ENCODE peak calls at places on chromosomes 11 and 22, in seven cellular contexts. O, S, Q, R, D, H and Z are unnamed samples.

GRCh38 chr11:72773696-72774095 is 20.2 kb downstream of the STARD10 start:
- DNase-seq in H (no peak), D (no peak), O (no peak), S (no peak), Q (no peak), R (peak), Z (no peak)

GRCh38 chr22:29117799-29118477 is 45.1 kb downstream of the KREMEN1 start:
- DNase-seq in D (no peak), R (peak), S (no peak), H (no peak), Q (no peak), O (no peak), Z (peak)

GRCh38 chr22:24736526-24737050 is 37.9 kb downstream of the PIWIL3 start:
- DNase-seq in Q (no peak), R (peak), O (no peak), D (no peak), S (no peak), H (no peak), Z (no peak)

GRCh38 chr11:13462311-13462927 is 603 bp downstream of the BTBD10 start:
- DNase-seq in D (no peak), S (peak), Q (peak), O (peak), R (no peak), H (peak), Z (peak)

GRCh38 chr11:57203359-57203758 is 21.6 kb downstream of the LRRC55 start:
- DNase-seq in O (no peak), R (no peak), D (no peak), H (no peak), Q (peak), S (no peak), Z (no peak)

GRCh38 chr11:62687508-62688396 is 1.6 kb downstream of the LRRN4CL start:
- DNase-seq in R (no peak), D (no peak), Q (no peak), O (no peak), H (no peak), S (no peak), Z (peak)

GRCh38 chr22:50286701-50287318 is 16.6 kb upstream of the MAPK11 start:
- DNase-seq in R (no peak), O (no peak), D (no peak), H (no peak), Q (no peak), S (no peak), Z (no peak)

GRCh38 chr11:20026629-20027545 is 133.4 kb downstream of the DBX1 start:
- DNase-seq in D (no peak), Q (no peak), S (no peak), O (no peak), H (no peak), R (no peak), Z (no peak)

GRCh38 chr11:29634248-29634647 is 382.6 kb downstream of the KCNA4 start:
- DNase-seq in Q (no peak), O (no peak), R (peak), H (no peak), S (no peak), D (no peak), Z (no peak)

GRCh38 chr11:27972432-27973170 is 135.4 kb downstream of the KIF18A start:
- DNase-seq in R (peak), S (no peak), H (peak), O (no peak), D (no peak), Q (no peak), Z (no peak)

GRCh38 chr11:125933030-125933813 is 12.6 kb upstream of the VSIG10L2 start:
- DNase-seq in S (no peak), Q (no peak), R (no peak), D (no peak), O (peak), H (no peak), Z (no peak)

GRCh38 chr11:46278387-46279173 is 1.1 kb downstream of the CREB3L1 start:
- DNase-seq in O (peak), S (no peak), D (no peak), R (peak), Q (peak), H (peak), Z (peak)

GRCh38 chr11:105230586-105230985 is 91.0 kb upstream of the CARD18 start:
- DNase-seq in O (no peak), R (no peak), S (no peak), Q (no peak), D (no peak), H (no peak), Z (no peak)

GRCh38 chr11:7536102-7536501 is 22.3 kb downstream of the PPFIBP2 start:
- DNase-seq in O (no peak), S (no peak), R (no peak), D (no peak), H (no peak), Q (no peak), Z (no peak)

GRCh38 chr11:12280199-12280837 is 97.1 kb upstream of the PARVA start:
- DNase-seq in R (no peak), D (no peak), O (no peak), Q (no peak), S (peak), H (no peak), Z (no peak)

GRCh38 chr22:23063539-23064380 is 6.6 kb upstream of the GNAZ start:
- DNase-seq in Q (no peak), S (peak), D (no peak), H (no peak), O (no peak), R (no peak), Z (no peak)

GRCh38 chr11:36452987-36453386 is 57.1 kb downstream of the TRAF6 start:
- DNase-seq in Q (no peak), R (no peak), O (no peak), H (no peak), S (no peak), D (no peak), Z (peak)

GRCh38 chr22:22753526-22754267 is 109.3 kb downstream of the GGTLC2 start:
- DNase-seq in R (peak), O (peak), S (no peak), D (no peak), H (peak), Q (peak), Z (peak)

GRCh38 chr11:113675003-113675471 is 31.1 kb downstream of the TMPRSS5 start:
- DNase-seq in R (peak), Q (no peak), H (peak), S (no peak), D (peak), O (peak), Z (peak)

GRCh38 chr22:22032099-22032905 is 49.7 kb upstream of the TOP3B start:
- DNase-seq in D (no peak), H (no peak), Q (no peak), S (no peak), R (no peak), O (no peak), Z (peak)

GRCh38 chr11:8281266-8281665 is 17.6 kb upstream of the LMO1 start:
- DNase-seq in D (no peak), R (no peak), O (no peak), H (no peak), Q (no peak), S (no peak), Z (no peak)

DNA sequence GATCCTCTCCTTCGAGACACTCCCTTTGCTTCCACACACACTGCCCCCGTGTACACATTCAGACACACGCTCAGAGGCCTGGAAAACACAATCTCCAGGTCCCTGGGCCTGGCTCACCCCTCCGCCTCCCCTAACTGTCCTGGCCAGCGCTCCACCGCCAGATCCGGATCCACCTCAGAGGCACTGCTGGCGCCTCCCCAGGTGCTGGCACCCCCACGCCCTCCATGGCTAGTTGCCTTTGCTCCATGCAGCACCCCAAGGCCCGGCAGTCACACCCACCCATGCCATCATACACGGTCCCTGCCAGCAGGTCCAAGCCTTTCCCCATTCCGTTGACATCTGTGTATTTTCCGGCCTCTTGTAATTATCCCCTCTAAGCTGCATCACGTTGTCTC is 11.1 kb downstream of the SPTBN2 start:
- DNase-seq in Q (no peak), R (no peak), S (no peak), O (no peak), H (no peak), D (no peak), Z (no peak)
- H3K4me3 ChIP-seq in Q (no peak), R (no peak), S (no peak), O (no peak), H (no peak), D (no peak), Z (no peak)

DNA sequence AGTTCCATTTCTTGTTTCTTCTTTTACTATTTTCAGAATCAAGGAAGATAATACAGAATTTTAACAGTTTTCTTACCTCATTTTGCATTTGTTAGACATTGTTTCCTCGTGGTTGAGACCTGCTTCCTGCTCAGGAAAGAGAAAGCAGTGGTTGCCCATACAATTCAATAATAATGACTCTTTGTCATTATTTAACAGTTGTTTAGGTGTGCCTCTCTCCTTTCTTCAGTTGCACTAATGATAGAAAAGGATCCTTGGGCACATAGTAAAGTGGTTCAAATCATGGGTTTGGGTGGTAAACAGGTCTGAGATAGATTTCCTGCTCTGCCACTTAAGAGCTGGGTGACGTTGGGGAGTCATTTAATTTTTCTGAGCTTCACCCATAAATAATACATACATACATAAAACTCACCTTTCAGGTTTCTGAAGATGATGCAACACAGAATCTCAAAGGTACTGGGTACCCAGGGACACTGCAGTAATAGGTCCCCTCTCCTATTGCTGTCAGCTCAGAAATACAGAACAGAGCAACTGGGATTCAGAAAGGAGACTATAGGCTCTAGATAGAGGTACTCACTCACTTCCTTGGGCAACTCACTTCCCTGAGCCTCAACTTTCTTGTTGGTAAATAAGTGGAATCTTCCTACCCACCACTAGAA is 34.8 kb downstream of the CD44 start:
- DNase-seq in R (no peak), D (no peak), Q (no peak), S (no peak), O (peak), H (no peak), Z (no peak)
- H3K4me3 ChIP-seq in R (no peak), D (no peak), Q (no peak), S (no peak), O (no peak), H (no peak), Z (no peak)

GRCh38 chr22:45644714-45645113 is 26.9 kb upstream of the ATXN10 start:
- DNase-seq in H (no peak), Q (no peak), R (no peak), O (no peak), D (no peak), S (no peak), Z (no peak)

GRCh38 chr22:45647532-45648225 is 24.0 kb upstream of the ATXN10 start:
- DNase-seq in Q (no peak), R (no peak), D (no peak), O (no peak), H (no peak), S (no peak), Z (no peak)

GRCh38 chr22:45645150-45645525 is 26.5 kb upstream of the ATXN10 start:
- DNase-seq in S (no peak), R (no peak), O (no peak), D (no peak), Q (no peak), H (no peak), Z (no peak)

GRCh38 chr22:45648320-45649070 is 23.1 kb upstream of the ATXN10 start:
- DNase-seq in R (no peak), S (no peak), H (no peak), D (no peak), Q (no peak), O (peak), Z (peak)

DNA sequence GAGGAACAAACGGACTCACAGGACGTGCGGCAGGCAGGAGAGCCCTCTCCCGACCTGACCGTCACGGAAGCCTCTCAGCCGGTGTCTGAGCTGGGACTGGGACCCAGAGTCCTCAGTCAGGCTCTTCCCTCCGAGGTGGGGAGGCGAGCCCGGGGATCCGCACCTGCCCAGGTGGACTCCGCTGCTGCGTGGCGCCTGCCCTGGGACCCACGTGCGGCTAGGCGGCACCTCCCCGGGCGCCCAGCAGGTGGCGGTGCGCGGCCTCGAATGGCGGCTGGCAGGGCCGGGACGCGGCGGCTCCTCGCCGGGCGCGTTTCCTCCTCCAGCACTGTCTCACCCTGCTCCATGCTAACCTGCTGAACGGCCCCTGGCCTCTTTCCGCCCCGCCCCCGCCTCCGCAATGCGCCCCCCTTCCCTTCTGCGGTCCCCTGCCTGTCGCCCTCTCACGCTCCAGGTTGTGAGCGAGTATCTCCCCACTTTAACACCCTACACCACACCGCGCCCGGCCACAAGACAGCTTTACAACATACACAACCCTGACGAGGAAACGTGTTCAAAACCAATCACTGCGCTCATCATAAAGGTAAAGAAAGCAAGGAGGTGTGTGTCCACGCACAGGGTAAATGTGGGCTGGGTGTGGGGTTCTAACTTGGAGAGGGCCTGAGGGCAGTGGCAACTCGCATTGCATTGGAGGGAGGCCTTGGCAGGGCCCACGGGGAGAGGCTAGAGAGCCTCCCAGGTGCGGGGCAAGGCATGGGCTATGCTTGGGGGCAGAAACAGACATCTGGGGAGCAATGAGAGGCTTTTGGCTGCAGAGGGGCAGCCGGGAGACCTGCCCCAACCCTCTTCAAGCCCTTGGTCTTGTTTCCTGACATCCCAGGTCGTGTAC is 25.9 kb upstream of the ATXN10 start:
- DNase-seq in S (peak), R (peak), D (no peak), Q (peak), O (peak), H (peak), Z (peak)
- H3K4me3 ChIP-seq in S (no peak), R (peak), D (peak), Q (no peak), O (no peak), H (no peak), Z (no peak)

GRCh38 chr11:117924631-117925170 is 4.5 kb downstream of the TMPRSS13 start:
- DNase-seq in O (no peak), D (no peak), R (no peak), Q (no peak), H (no peak), S (no peak), Z (no peak)
- H3K4me3 ChIP-seq in O (no peak), D (no peak), R (no peak), Q (no peak), H (no peak), S (no peak), Z (no peak)

GRCh38 chr11:68276864-68277263 is 5.1 kb upstream of the C11orf24 start:
- DNase-seq in H (no peak), Q (no peak), D (no peak), R (no peak), O (no peak), S (no peak), Z (no peak)

GRCh38 chr11:68279676-68280075 is 7.9 kb upstream of the C11orf24 start:
- DNase-seq in H (no peak), S (no peak), D (no peak), Q (no peak), R (no peak), O (no peak), Z (no peak)

GRCh38 chr11:68287419-68287818 is 15.6 kb upstream of the C11orf24 start:
- DNase-seq in S (no peak), D (no peak), Q (no peak), O (no peak), H (no peak), R (no peak), Z (no peak)

GRCh38 chr11:68282861-68283230 is 11.1 kb upstream of the C11orf24 start:
- DNase-seq in H (no peak), O (no peak), R (no peak), Q (no peak), S (no peak), D (no peak), Z (no peak)

DNA sequence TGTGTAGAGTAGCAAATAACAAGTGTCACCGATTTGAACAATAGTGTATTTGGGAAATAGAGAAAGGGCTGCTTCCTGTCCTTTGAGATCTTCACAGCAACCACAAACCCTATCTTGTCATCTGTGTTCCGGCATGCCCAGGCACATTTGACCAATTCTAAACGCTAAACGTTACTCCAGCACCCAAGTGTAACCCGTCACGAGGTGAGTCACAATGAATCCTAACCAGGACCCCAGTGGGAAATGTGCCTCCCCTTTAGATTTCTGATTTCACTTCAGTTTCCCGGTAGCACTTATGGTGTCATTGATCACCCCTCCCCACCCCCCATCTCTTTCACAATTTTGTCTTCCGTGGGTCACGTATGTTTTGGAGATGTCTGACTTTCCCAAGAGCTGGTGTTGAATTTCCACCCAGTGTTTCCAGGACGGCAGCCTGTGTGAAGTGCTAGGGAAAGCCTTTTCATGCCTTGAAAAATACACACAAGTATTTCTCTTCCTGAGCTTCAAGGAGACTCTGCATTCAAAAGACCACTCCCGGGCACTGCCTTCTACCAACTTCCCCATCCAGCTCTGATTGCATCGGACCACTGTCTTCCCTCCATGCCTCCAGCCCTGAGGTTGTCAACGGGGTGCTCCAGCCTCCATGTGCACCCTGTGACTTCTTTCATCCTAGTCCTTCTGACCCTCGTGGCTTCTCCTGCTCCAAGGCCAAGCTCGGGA is 10.5 kb upstream of the C11orf24 start:
- DNase-seq in Q (no peak), D (no peak), R (no peak), O (peak), H (no peak), S (no peak), Z (peak)
- H3K4me3 ChIP-seq in Q (no peak), D (no peak), R (no peak), O (peak), H (no peak), S (no peak), Z (peak)

DNA sequence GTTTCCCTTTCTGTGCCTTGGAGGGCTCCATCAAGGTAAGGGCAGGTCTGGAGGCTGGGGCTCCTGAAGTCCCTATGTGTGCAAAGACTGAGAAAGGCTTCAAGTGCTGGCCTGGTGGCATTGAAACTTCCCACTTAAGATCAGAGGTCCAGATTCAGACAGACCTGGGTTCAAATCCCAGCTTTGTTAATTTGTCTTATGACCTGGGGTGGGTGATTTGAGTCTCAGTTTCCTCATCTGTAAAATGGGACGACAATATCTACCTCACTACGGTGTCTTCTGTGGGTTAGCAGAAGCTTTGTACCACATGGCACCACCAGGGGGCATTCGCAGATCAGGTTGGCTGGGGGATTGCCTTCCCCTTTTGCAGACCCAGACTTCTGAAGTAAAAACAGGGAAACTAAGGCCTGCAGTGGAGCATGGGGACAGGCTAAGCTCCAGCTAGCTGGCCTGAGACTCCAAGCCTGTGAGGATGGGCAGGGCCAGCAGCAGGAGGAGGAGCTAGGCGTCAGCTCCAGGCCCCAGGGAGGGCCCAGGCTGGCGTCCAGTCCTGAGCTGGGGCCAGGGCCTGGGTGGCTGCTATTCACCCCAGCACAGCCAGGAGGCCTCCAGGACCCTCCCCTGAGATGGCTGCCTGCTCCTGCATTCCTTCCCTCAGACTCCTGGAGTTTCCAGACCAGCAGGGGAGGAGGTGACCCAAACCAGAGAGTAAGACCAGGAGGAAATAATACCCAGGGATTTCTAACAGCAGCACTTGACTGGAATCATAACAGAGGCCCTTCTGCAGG is 1.5 kb downstream of the CASTOR1 start:
- DNase-seq in D (peak), R (peak), H (peak), Q (peak), S (peak), O (peak), Z (peak)
- H3K4me3 ChIP-seq in D (peak), R (peak), H (peak), Q (peak), S (peak), O (no peak), Z (no peak)

GRCh38 chr22:27804683-27805297 is 3.2 kb upstream of the MN1 start:
- DNase-seq in D (peak), S (peak), R (peak), H (peak), Q (peak), O (peak), Z (peak)
- H3K4me3 ChIP-seq in D (no peak), S (no peak), R (no peak), H (no peak), Q (no peak), O (no peak), Z (no peak)

DNA sequence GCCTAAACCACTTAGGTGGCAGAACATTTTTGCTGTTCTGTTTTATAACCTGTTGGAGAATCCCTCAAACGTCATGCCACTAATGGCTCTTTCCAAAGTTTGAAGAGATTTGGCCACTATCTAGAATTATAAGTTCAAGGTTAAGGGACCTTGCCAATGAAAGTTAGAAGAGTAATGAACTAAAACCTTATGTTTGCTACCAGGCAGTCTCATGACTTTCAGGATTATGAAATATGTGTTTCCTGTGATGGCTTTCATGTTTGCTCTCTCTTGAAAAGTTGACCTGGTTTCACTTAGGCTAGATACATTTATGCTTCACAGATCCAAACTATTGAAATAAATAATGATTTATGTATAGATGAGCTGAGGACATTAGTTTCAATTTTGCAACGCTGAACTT is 340.0 kb downstream of the LRRC4C start:
- DNase-seq in S (no peak), R (no peak), D (no peak), O (peak), H (no peak), Q (no peak), Z (no peak)
- H3K4me3 ChIP-seq in S (no peak), R (no peak), D (no peak), O (no peak), H (no peak), Q (no peak), Z (no peak)